ENCODE peak calls at places on chromosomes 6 and 20, in five cellular contexts. One of them, this sample, is unnamed.

GRCh38 chr6:5851261-5851757 is 155.4 kb downstream of the NRN1 start:
- DNase-seq in BJ: no peak
- DNase-seq in IMR-90: no peak
- DNase-seq in fibroblast of the aortic adventitia: no peak
- DNase-seq in lower leg skin: no peak
- DNase-seq in this sample: peak

GRCh38 chr6:125231574-125232343 is 70.0 kb downstream of the HDDC2 start:
- DNase-seq in BJ: no peak
- DNase-seq in IMR-90: no peak
- DNase-seq in fibroblast of the aortic adventitia: no peak
- DNase-seq in lower leg skin: no peak
- DNase-seq in this sample: no peak

GRCh38 chr6:14510038-14510437 is 392.5 kb downstream of the CD83 start:
- DNase-seq in BJ: no peak
- DNase-seq in IMR-90: no peak
- DNase-seq in fibroblast of the aortic adventitia: no peak
- DNase-seq in lower leg skin: no peak
- DNase-seq in this sample: no peak

GRCh38 chr20:49477200-49477599 is 5.3 kb downstream of the KCNB1 start:
- DNase-seq in BJ: no peak
- DNase-seq in IMR-90: no peak
- DNase-seq in fibroblast of the aortic adventitia: no peak
- DNase-seq in lower leg skin: no peak
- DNase-seq in this sample: no peak

GRCh38 chr6:19713411-19713810 is 123.8 kb upstream of the ID4 start:
- DNase-seq in BJ: no peak
- DNase-seq in IMR-90: peak
- DNase-seq in fibroblast of the aortic adventitia: no peak
- DNase-seq in lower leg skin: no peak
- DNase-seq in this sample: no peak

GRCh38 chr20:4006640-4007039 is 8.7 kb downstream of the RNF24 start:
- DNase-seq in BJ: no peak
- DNase-seq in IMR-90: no peak
- DNase-seq in fibroblast of the aortic adventitia: peak
- DNase-seq in lower leg skin: no peak
- DNase-seq in this sample: no peak

GRCh38 chr6:24935753-24936152 is at the start of gene RIPOR2:
- DNase-seq in BJ: no peak
- DNase-seq in IMR-90: no peak
- DNase-seq in fibroblast of the aortic adventitia: no peak
- DNase-seq in lower leg skin: no peak
- DNase-seq in this sample: peak

GRCh38 chr6:3455490-3456394 is 1.1 kb downstream of the SLC22A23 start:
- DNase-seq in BJ: no peak
- DNase-seq in IMR-90: no peak
- DNase-seq in fibroblast of the aortic adventitia: no peak
- DNase-seq in lower leg skin: peak
- DNase-seq in this sample: no peak

GRCh38 chr20:49812463-49813304 is at the start of gene SLC9A8:
- DNase-seq in BJ: peak
- DNase-seq in IMR-90: peak
- DNase-seq in fibroblast of the aortic adventitia: peak
- DNase-seq in lower leg skin: peak
- DNase-seq in this sample: peak

GRCh38 chr6:41778895-41779294 is 805 bp downstream of the FRS3 start:
- DNase-seq in BJ: no peak
- DNase-seq in IMR-90: no peak
- DNase-seq in fibroblast of the aortic adventitia: no peak
- DNase-seq in lower leg skin: no peak
- DNase-seq in this sample: no peak

GRCh38 chr6:101876431-101876830 is 482.9 kb downstream of the GRIK2 start:
- DNase-seq in BJ: no peak
- DNase-seq in IMR-90: no peak
- DNase-seq in fibroblast of the aortic adventitia: no peak
- DNase-seq in lower leg skin: no peak
- DNase-seq in this sample: no peak

GRCh38 chr6:101878554-101879276 is 485.2 kb downstream of the GRIK2 start:
- DNase-seq in BJ: no peak
- DNase-seq in IMR-90: peak
- DNase-seq in fibroblast of the aortic adventitia: peak
- DNase-seq in lower leg skin: no peak
- DNase-seq in this sample: peak

GRCh38 chr6:101883398-101883975 is 490.0 kb downstream of the GRIK2 start:
- DNase-seq in BJ: no peak
- DNase-seq in IMR-90: peak
- DNase-seq in fibroblast of the aortic adventitia: peak
- DNase-seq in lower leg skin: no peak
- DNase-seq in this sample: peak

GRCh38 chr6:101879782-101880181 is 486.3 kb downstream of the GRIK2 start:
- DNase-seq in BJ: no peak
- DNase-seq in IMR-90: no peak
- DNase-seq in fibroblast of the aortic adventitia: peak
- DNase-seq in lower leg skin: no peak
- DNase-seq in this sample: peak
- H3K4me3 ChIP-seq in BJ: no peak
- H3K4me3 ChIP-seq in IMR-90: no peak
- H3K4me3 ChIP-seq in fibroblast of the aortic adventitia: no peak
- H3K4me3 ChIP-seq in lower leg skin: no peak
- H3K4me3 ChIP-seq in this sample: no peak

DNA sequence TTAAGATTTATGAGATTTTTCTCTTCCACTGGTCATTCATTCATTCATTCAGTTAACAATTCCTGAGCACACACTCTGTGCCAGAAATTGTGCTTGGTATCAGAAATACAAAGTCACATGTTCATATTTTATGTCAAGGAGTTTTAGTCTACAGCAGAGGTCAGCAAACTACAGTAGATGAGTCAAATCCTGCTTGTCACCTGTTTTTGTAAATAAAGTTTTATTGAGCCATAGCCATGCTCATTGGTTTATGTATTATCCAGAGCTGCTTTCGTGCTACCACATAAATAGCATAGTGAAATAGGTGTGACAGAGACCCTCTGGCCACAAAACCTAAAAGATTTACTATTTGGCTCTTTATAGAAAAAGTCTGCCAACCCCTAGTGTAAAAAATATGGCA is 46.8 kb downstream of the THEMIS start:
- DNase-seq in BJ: no peak
- DNase-seq in IMR-90: no peak
- DNase-seq in fibroblast of the aortic adventitia: no peak
- DNase-seq in lower leg skin: no peak
- DNase-seq in this sample: peak
- TF ChIP-seq CTCF in BJ: no peak
- TF ChIP-seq CTCF in IMR-90: no peak
- TF ChIP-seq CTCF in fibroblast of the aortic adventitia: no peak
- TF ChIP-seq CTCF in lower leg skin: no peak
- TF ChIP-seq CTCF in this sample: no peak

GRCh38 chr6:27178001-27178730 is 69.3 kb upstream of the PRSS16 start:
- DNase-seq in BJ: peak
- DNase-seq in IMR-90: peak
- DNase-seq in fibroblast of the aortic adventitia: peak
- DNase-seq in lower leg skin: peak
- DNase-seq in this sample: peak

GRCh38 chr6:27188206-27188884 is 59.2 kb upstream of the PRSS16 start:
- DNase-seq in BJ: peak
- DNase-seq in IMR-90: peak
- DNase-seq in fibroblast of the aortic adventitia: peak
- DNase-seq in lower leg skin: peak
- DNase-seq in this sample: peak

GRCh38 chr6:27188885-27189418 is 58.5 kb upstream of the PRSS16 start:
- DNase-seq in BJ: peak
- DNase-seq in IMR-90: peak
- DNase-seq in fibroblast of the aortic adventitia: peak
- DNase-seq in lower leg skin: peak
- DNase-seq in this sample: peak

GRCh38 chr6:27178860-27179259 is 68.6 kb upstream of the PRSS16 start:
- DNase-seq in BJ: no peak
- DNase-seq in IMR-90: no peak
- DNase-seq in fibroblast of the aortic adventitia: no peak
- DNase-seq in lower leg skin: no peak
- DNase-seq in this sample: no peak

GRCh38 chr6:27183082-27183832 is 64.2 kb upstream of the PRSS16 start:
- DNase-seq in BJ: no peak
- DNase-seq in IMR-90: no peak
- DNase-seq in fibroblast of the aortic adventitia: no peak
- DNase-seq in lower leg skin: no peak
- DNase-seq in this sample: no peak
- H3K4me3 ChIP-seq in BJ: no peak
- H3K4me3 ChIP-seq in IMR-90: no peak
- H3K4me3 ChIP-seq in fibroblast of the aortic adventitia: no peak
- H3K4me3 ChIP-seq in lower leg skin: no peak
- H3K4me3 ChIP-seq in this sample: no peak

GRCh38 chr20:38726849-38727601 is 2.7 kb downstream of the SLC32A1 start:
- DNase-seq in BJ: no peak
- DNase-seq in IMR-90: no peak
- DNase-seq in fibroblast of the aortic adventitia: no peak
- DNase-seq in lower leg skin: no peak
- DNase-seq in this sample: peak
- TF ChIP-seq CTCF in BJ: peak
- TF ChIP-seq CTCF in IMR-90: peak
- TF ChIP-seq CTCF in fibroblast of the aortic adventitia: no peak
- TF ChIP-seq CTCF in lower leg skin: no peak
- TF ChIP-seq CTCF in this sample: peak

DNA sequence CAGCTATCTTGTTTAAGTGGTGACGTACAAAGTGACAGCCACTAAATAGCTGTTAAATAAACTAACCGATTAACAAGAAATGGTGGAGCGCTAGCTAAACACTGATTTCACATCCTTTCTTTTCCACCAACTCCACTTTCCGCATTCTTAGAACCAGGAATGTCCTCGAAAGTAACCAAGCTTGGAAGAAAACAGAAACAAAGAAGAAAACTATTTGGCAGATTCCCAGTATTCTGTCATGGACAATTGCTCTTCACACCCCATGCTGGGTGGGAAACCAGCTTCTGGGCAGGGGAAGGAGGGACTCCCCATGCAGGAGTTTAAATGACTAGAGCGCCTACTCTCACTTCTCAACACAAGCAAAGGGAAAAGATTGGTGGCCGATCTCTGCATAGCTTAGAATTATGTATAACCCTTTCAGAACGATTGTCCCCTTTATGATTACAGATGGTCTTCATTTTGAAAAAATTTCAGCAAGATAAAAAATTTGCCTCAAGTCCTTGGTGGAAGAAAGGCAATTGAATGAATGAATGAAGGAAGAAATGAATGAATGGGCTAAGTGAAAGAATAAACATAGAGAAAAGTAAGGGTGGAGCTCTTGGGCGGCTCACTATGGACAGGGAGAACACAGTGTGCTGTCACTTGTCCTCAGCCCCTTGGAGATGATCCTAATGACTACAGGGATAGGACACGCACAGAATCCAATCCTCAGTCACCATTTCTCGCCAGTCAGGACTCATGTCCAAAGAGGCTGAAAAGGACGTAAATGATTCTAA is 148.7 kb upstream of the NEDD9 start:
- DNase-seq in BJ: no peak
- DNase-seq in IMR-90: no peak
- DNase-seq in fibroblast of the aortic adventitia: no peak
- DNase-seq in lower leg skin: no peak
- DNase-seq in this sample: peak
- H3K4me3 ChIP-seq in BJ: no peak
- H3K4me3 ChIP-seq in IMR-90: no peak
- H3K4me3 ChIP-seq in fibroblast of the aortic adventitia: no peak
- H3K4me3 ChIP-seq in lower leg skin: no peak
- H3K4me3 ChIP-seq in this sample: peak